ENCODE peak calls at places on chromosomes 12 and 14, in four cellular contexts. F is HepG2, C is K562, O is kidney. E is an unnamed sample.

GRCh38 chr12:76945867-76946266 is 67.0 kb upstream of the CSRP2 start:
- DNase-seq in F (no peak), C (no peak), O (no peak), E (no peak)

GRCh38 chr12:48824112-48824511 is 5.8 kb downstream of the CACNB3 start:
- DNase-seq in F (no peak), C (peak; percentile 80), O (no peak), E (peak; percentile 87)

GRCh38 chr12:22684526-22685118 is 59.7 kb downstream of the ETNK1 start:
- DNase-seq in F (peak; percentile 17), C (peak; percentile 12), O (no peak), E (no peak)

GRCh38 chr14:98906123-98906995 is 365.6 kb downstream of the BCL11B start:
- DNase-seq in F (peak; percentile 3), C (no peak), O (no peak), E (no peak)

GRCh38 chr14:90756755-90757345 is 59.4 kb downstream of the TTC7B start:
- DNase-seq in F (no peak), C (no peak), O (no peak), E (peak; percentile 74)

GRCh38 chr12:49367381-49368239 is at the start of gene SPATS2:
- DNase-seq in F (no peak), C (peak; percentile 96), O (peak; percentile 97), E (peak; percentile 100)

GRCh38 chr12:118979763-118980406 is 1.5 kb upstream of the SRRM4 start:
- DNase-seq in F (peak; percentile 56), C (peak; percentile 72), O (peak; percentile 49), E (peak; percentile 95)

GRCh38 chr14:32590157-32590556 is 261.1 kb downstream of the AKAP6 start:
- DNase-seq in F (no peak), C (no peak), O (no peak), E (no peak)

GRCh38 chr14:20679907-20680306 is 4.5 kb upstream of the RNASE4 start:
- DNase-seq in F (peak; percentile 76), C (peak; percentile 58), O (no peak), E (peak; percentile 77)

GRCh38 chr14:95765016-95765415 is 51.1 kb upstream of the TCL1A start:
- DNase-seq in F (no peak), C (no peak), O (no peak), E (no peak)

GRCh38 chr12:98727196-98727595 is 82.1 kb downstream of the APAF1 start:
- DNase-seq in F (no peak), C (no peak), O (no peak), E (no peak)

GRCh38 chr14:50714452-50715073 is 46.5 kb upstream of the SAV1 start:
- DNase-seq in F (peak; percentile 12), C (peak; percentile 9), O (no peak), E (no peak)

GRCh38 chr12:20508962-20509361 is 140.6 kb downstream of the PDE3A start:
- DNase-seq in F (no peak), C (no peak), O (no peak), E (no peak)

GRCh38 chr12:20513189-20513588 is 144.9 kb downstream of the PDE3A start:
- DNase-seq in F (no peak), C (no peak), O (no peak), E (no peak)

GRCh38 chr12:20508362-20508761 is 140.0 kb downstream of the PDE3A start:
- DNase-seq in F (no peak), C (no peak), O (no peak), E (no peak)

GRCh38 chr12:20507711-20508110 is 139.4 kb downstream of the PDE3A start:
- DNase-seq in F (no peak), C (no peak), O (no peak), E (no peak)

DNA sequence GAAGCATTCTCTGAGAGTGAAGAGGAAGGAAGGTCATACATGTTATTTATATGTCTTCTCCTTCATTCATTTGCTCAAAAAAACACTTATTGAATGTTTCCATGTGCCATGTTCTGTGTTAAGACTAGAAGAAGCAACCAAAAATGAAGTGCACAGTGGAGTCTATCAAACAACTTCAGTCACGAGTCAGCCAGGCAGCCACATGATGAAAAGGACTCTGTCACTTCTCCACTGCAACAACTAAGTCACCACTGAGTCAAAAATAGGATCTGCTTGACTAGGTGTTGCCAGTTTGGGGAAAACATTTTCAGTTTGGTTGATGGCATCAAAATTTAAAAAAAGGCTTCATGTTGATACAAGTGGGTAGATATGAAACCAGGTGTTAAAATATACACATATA is 142.5 kb downstream of the PDE3A start:
- DNase-seq in F (no peak), C (no peak), O (no peak), E (no peak)
- H3K27ac ChIP-seq in F (no peak overlapping the region), C (no peak overlapping the region), O (no peak overlapping the region), E (no peak overlapping the region)

GRCh38 chr14:66443785-66444184 is 42.4 kb upstream of the CCDC196 start:
- DNase-seq in F (no peak), C (no peak), O (no peak), E (no peak)
- H3K36me3 ChIP-seq in F (no peaks in the 10 kb centered on the region), C (no peaks in the 10 kb centered on the region), O (no peaks in the 10 kb centered on the region), E (no peaks in the 10 kb centered on the region)

GRCh38 chr12:11795192-11795909 is 145.9 kb downstream of the ETV6 start:
- DNase-seq in F (no peak), C (no peak), O (no peak), E (no peak)

GRCh38 chr12:11794751-11795150 is 145.3 kb downstream of the ETV6 start:
- DNase-seq in F (no peak), C (no peak), O (no peak), E (no peak)

GRCh38 chr12:11795910-11796459 is 146.5 kb downstream of the ETV6 start:
- DNase-seq in F (peak; percentile 70), C (no peak), O (no peak), E (no peak)

GRCh38 chr12:11794311-11794710 is 144.8 kb downstream of the ETV6 start:
- DNase-seq in F (no peak), C (no peak), O (no peak), E (no peak)

DNA sequence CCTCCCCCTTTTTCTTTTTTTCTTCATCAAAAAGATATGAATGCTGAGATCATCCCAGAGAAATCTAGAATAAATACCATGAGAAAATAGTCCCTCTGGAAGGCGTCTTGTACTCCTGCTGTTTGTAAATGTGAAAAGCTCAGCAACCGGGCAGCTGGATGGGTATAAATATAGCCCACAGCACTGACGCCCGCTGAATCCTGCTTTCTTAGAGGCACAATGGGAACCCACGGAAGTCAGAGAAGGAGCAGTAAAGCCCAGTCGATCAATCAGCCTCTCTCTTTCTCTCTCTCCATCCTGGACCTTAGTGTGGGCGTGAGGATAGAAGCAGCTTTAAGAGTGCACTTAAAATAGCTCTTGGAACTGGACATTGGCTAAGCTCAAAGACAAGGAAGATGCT is 144.4 kb downstream of the ETV6 start:
- DNase-seq in F (no peak), C (no peak), O (no peak), E (no peak)
- H3K9ac ChIP-seq in F (no peak overlapping the region), C (no peak overlapping the region), O (no peak overlapping the region), E (no peak overlapping the region)

GRCh38 chr14:22513066-22513812 is 75.8 kb downstream of the DAD1 start:
- DNase-seq in F (no peak), C (no peak), O (no peak), E (no peak)
- H3K27ac ChIP-seq in F (no peak overlapping the region), C (no peak overlapping the region), O (no peak overlapping the region), E (no peak overlapping the region)

GRCh38 chr14:103731916-103732867 is 16.6 kb downstream of the ZFYVE21 start:
- DNase-seq in F (no peak), C (no peak), O (peak; percentile 66), E (no peak)

GRCh38 chr14:103728721-103729120 is 13.1 kb downstream of the ZFYVE21 start:
- DNase-seq in F (no peak), C (no peak), O (peak; percentile 29), E (no peak)

GRCh38 chr14:103729496-103730448 is 14.2 kb downstream of the ZFYVE21 start:
- DNase-seq in F (no peak), C (no peak), O (peak; percentile 42), E (no peak)

GRCh38 chr14:103731481-103731880 is 15.9 kb downstream of the ZFYVE21 start:
- DNase-seq in F (no peak), C (no peak), O (peak; percentile 51), E (no peak)

GRCh38 chr14:103730490-103731035 is 15.0 kb downstream of the ZFYVE21 start:
- DNase-seq in F (no peak), C (peak; percentile 46), O (peak; percentile 61), E (no peak)
- H3K36me3 ChIP-seq in F (peaks cover 60% of the 10 kb centered on the region), C (peaks cover 61% of the 10 kb centered on the region), O (peaks cover 35% of the 10 kb centered on the region), E (peaks cover 50% of the 10 kb centered on the region)

DNA sequence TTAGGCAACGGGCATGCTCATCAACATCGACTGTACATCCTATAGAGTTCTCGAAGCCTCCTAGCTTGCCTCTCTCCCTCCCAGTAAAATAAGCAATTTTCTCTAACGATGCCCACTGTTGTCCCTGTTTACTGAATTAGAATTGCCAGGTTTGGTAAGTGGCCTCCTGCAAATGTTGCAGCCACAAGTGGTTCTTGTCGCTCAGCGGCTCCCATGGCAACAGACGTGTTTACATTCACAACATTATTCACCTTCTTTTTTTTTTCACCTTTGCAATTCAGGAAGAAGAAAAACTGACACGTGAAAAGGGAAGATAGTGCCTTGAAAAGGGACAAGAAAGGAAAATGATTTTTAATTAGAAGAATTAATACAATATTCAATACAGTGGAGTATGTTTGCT is 100.9 kb upstream of the PKP2 start:
- DNase-seq in F (no peak), C (no peak), O (no peak), E (peak; percentile 79)
- H3K9ac ChIP-seq in F (no peak overlapping the region), C (no peak overlapping the region), O (no peak overlapping the region), E (no peak overlapping the region)

DNA sequence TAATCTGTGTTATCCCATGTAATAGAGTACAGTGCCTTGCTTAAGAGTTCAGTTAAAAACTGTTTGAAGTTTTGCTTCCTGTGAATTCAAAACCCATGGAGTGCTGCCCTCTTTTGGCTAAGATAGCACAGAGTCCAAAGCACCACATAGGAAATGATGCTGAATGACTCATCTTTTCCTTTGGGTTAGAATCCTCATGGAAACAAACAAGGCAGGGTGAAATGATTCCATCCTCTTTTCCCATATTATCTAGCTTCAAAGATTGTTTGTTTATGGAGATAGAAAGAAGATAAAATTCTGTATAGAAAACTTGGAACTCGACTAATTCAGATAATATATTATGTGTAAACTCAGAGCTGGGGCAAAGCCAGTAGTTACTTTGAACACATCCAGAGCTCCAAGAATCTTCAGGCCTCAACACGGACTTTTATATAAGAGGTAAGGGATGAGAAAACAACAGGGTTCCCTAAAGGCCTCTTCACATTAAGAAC is 87.4 kb downstream of the OTOGL start:
- DNase-seq in F (peak; percentile 82), C (peak; percentile 13), O (no peak), E (peak; percentile 81)
- H3K27ac ChIP-seq in F (no peak overlapping the region), C (no peak overlapping the region), O (peak overlapping the region; percentile 30), E (no peak overlapping the region)

E was measured in endodermal cell.